ENCODE peak calls at places on chromosomes 7 and 10, in eight cellular contexts. K, V, E, Y, F, O, I and L are unnamed samples.

GRCh38 chr7:149245244-149245643 is 5.8 kb downstream of the ZNF212 start:
- DNase-seq in K (no peak), V (no peak), E (no peak), Y (no peak), F (no peak), O (no peak), I (no peak), L (no peak)

GRCh38 chr10:85524001-85524400 is 842.6 kb downstream of the GRID1 start:
- DNase-seq in K (no peak), V (no peak), E (no peak), Y (no peak), F (no peak), O (peak; percentile 53), I (no peak), L (no peak)

GRCh38 chr7:132097550-132098134 is 478.6 kb downstream of the PLXNA4 start:
- DNase-seq in K (no peak), V (no peak), E (no peak), Y (no peak), F (no peak), O (no peak), I (no peak), L (no peak)

GRCh38 chr7:140623995-140624902 is 16.4 kb downstream of the DENND2A start:
- DNase-seq in K (peak; percentile 32), V (no peak), E (no peak), Y (no peak), F (no peak), O (peak; percentile 55), I (no peak), L (no peak)

GRCh38 chr7:143490719-143491306 is 13.1 kb downstream of the TAS2R41 start:
- DNase-seq in K (no peak), V (no peak), E (no peak), Y (no peak), F (no peak), O (no peak), I (no peak), L (peak; percentile 63)

GRCh38 chr10:34262965-34263364 is 552.1 kb downstream of the PARD3 start:
- DNase-seq in K (no peak), V (no peak), E (no peak), Y (no peak), F (no peak), O (no peak), I (no peak), L (no peak)

GRCh38 chr10:57142925-57143576 is 782.0 kb upstream of the ZWINT start:
- DNase-seq in K (no peak), V (no peak), E (no peak), Y (no peak), F (no peak), O (no peak), I (no peak), L (no peak)

GRCh38 chr10:17582015-17582414 is 35.2 kb downstream of the HACD1 start:
- DNase-seq in K (no peak), V (no peak), E (no peak), Y (no peak), F (no peak), O (no peak), I (no peak), L (no peak)

GRCh38 chr10:69974551-69975155 is 78.0 kb upstream of the MACROH2A2 start:
- DNase-seq in K (no peak), V (peak; percentile 59), E (no peak), Y (no peak), F (no peak), O (no peak), I (no peak), L (no peak)

GRCh38 chr7:133310232-133310852 is 57.5 kb downstream of the EXOC4 start:
- DNase-seq in K (no peak), V (peak; percentile 24), E (no peak), Y (no peak), F (no peak), O (no peak), I (no peak), L (no peak)